ENCODE peak calls at places on chromosomes 11 and 22, in four cellular contexts. L is body of pancreas, B is fibroblast of pulmonary artery, F is GM23338. H is an unnamed sample.
A peak's percentile ranks its signal among the peaks of the same experiment; 100 is the strongest.

GRCh38 chr11:2318123-2318522 is 16.3 kb downstream of the TSPAN32 start:
- DNase-seq in B (no peak), F (no peak), L (no peak), H (no peak)

GRCh38 chr22:30304495-30305244 is 15.4 kb upstream of the CASTOR1 start:
- DNase-seq in F (no peak), L (no peak), B (no peak), H (no peak)

GRCh38 chr11:57458060-57458409 is 2.3 kb upstream of the RTN4RL2 start:
- DNase-seq in B (no peak), L (no peak), F (peak; percentile 81), H (peak; percentile 82)

GRCh38 chr22:44005524-44005923 is 18.6 kb upstream of the PARVB start:
- DNase-seq in B (no peak), F (no peak), L (no peak), H (no peak)

GRCh38 chr11:1401656-1402221 is 12.0 kb downstream of the BRSK2 start:
- DNase-seq in F (peak; percentile 87), B (peak; percentile 68), L (peak; percentile 81), H (peak; percentile 93)

GRCh38 chr11:2838676-2839075 is 46.9 kb downstream of the CDKN1C start:
- DNase-seq in F (no peak), B (no peak), L (no peak), H (no peak)

GRCh38 chr11:96964661-96965060 is 574.8 kb downstream of the JRKL start:
- DNase-seq in F (no peak), B (peak; percentile 5), L (no peak), H (peak; percentile 38)

GRCh38 chr11:45336136-45336535 is 50.0 kb upstream of the SYT13 start:
- DNase-seq in L (no peak), F (no peak), B (no peak), H (peak; percentile 17)

GRCh38 chr11:130189492-130190210 is 30.1 kb downstream of the ST14 start:
- DNase-seq in F (peak; percentile 64), B (no peak), L (no peak), H (no peak)

GRCh38 chr11:69253028-69253427 is 40.9 kb upstream of the MYEOV start:
- DNase-seq in B (peak; percentile 39), L (no peak), F (no peak), H (no peak)

GRCh38 chr11:47565340-47566165 is at the start of gene PTPMT1:
- DNase-seq in B (peak; percentile 69), F (peak; percentile 87), L (peak; percentile 72), H (peak; percentile 90)

GRCh38 chr11:111935331-111936044 is 1.7 kb upstream of the DIXDC1 start:
- DNase-seq in F (no peak), L (no peak), B (peak; percentile 57), H (peak; percentile 36)

GRCh38 chr22:24028533-24028932 is 17.4 kb downstream of the CABIN1 start:
- DNase-seq in B (no peak), L (no peak), F (no peak), H (peak; percentile 10)

GRCh38 chr11:107508201-107508857 is 50.7 kb upstream of the CWF19L2 start:
- DNase-seq in L (no peak), B (no peak), F (no peak), H (no peak)

GRCh38 chr11:810040-810567 is 337 bp downstream of the RPLP2 start:
- DNase-seq in F (no peak), B (no peak), L (no peak), H (no peak)

GRCh38 chr11:130431806-130432205 is 3.4 kb upstream of the ADAMTS8 start:
- DNase-seq in B (peak; percentile 33), L (no peak), F (no peak), H (no peak)

GRCh38 chr11:74004694-74005615 is 3.9 kb downstream of the UCP3 start:
- DNase-seq in F (no peak), L (no peak), B (no peak), H (peak; percentile 56)

GRCh38 chr22:43235445-43236400 is 48.8 kb upstream of the TTLL12 start:
- DNase-seq in L (no peak), B (no peak), F (no peak), H (no peak)

GRCh38 chr22:49664371-49664881 is 163.2 kb downstream of the BRD1 start:
- DNase-seq in B (no peak), L (peak; percentile 5), F (no peak), H (peak; percentile 30)

GRCh38 chr22:32803020-32803758 is 1.7 kb downstream of the TIMP3 start:
- DNase-seq in F (no peak), L (no peak), B (no peak), H (peak; percentile 67)

GRCh38 chr11:64841592-64842365 is 2.7 kb downstream of the CDC42BPG start:
- DNase-seq in B (no peak), L (no peak), F (peak; percentile 47), H (no peak)

GRCh38 chr22:37290737-37291136 is 8.4 kb downstream of the CYTH4 start:
- DNase-seq in L (no peak), F (no peak), B (peak; percentile 50), H (no peak)

GRCh38 chr11:61833478-61833877 is 5.4 kb downstream of the FADS2 start:
- DNase-seq in L (no peak), B (no peak), F (no peak), H (no peak)

GRCh38 chr11:124758355-124759267 is 3.5 kb downstream of the ESAM start:
- DNase-seq in B (peak; percentile 64), F (peak; percentile 98), L (peak; percentile 78), H (peak; percentile 96)

GRCh38 chr11:43697679-43698078 is 17.1 kb downstream of the HSD17B12 start:
- DNase-seq in L (no peak), F (no peak), B (peak; percentile 26), H (no peak)

GRCh38 chr22:50544078-50544745 is 1.5 kb upstream of the KLHDC7B start:
- DNase-seq in L (peak; percentile 69), F (peak; percentile 93), B (peak; percentile 65), H (peak; percentile 95)

GRCh38 chr22:49398115-49398514 is 429.6 kb downstream of the BRD1 start:
- DNase-seq in B (no peak), L (no peak), F (no peak), H (peak; percentile 41)

GRCh38 chr11:35276396-35276795 is 137.4 kb downstream of the CD44 start:
- DNase-seq in F (no peak), L (peak; percentile 51), B (no peak), H (peak; percentile 51)
- TF ChIP-seq CTCF in F (no peak), L (no peak), B (no peak), H (no peak)

GRCh38 chr22:20282901-20283673 is 15.0 kb upstream of the RTN4R start:
- DNase-seq in B (no peak), L (no peak), F (no peak), H (no peak)
- TF ChIP-seq CTCF in B (no peak), L (no peak), F (no peak), H (no peak)

DNA sequence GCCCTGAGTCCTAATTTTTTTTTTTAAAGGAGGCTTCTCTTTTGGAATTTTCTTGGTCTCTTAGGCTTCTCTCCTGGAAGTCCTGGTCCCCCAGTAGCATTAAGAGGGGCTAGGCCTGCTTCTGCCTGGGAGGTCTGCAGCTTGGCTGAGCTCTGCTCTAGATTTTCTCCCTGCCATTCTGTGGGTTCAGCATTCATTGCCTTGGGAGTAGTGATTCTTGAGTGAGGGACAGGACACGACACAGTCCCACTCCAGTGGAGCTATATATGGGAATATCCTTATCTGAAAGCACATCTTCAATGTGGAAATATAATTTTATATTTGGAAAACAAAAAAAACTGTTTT is 3.7 kb downstream of the IGSF22 start:
- DNase-seq in L (no peak), F (no peak), B (no peak), H (no peak)
- TF ChIP-seq CTCF in L (no peak), F (no peak), B (no peak), H (no peak)

GRCh38 chr11:27330633-27331270 is 32.3 kb downstream of the CCDC34 start:
- DNase-seq in F (no peak), L (no peak), B (no peak), H (no peak)
- TF ChIP-seq CTCF in F (no peak), L (no peak), B (no peak), H (no peak)

GRCh38 chr11:32448232-32448631 is 12.9 kb upstream of the WT1 start:
- DNase-seq in L (no peak), F (peak; percentile 79), B (peak; percentile 69), H (peak; percentile 72)
- TF ChIP-seq CTCF in L (no peak), F (peak; percentile 65), B (peak; percentile 64), H (peak; percentile 75)

GRCh38 chr22:19434829-19435580 is 2.7 kb downstream of the MRPL40 start:
- DNase-seq in L (no peak), B (no peak), F (no peak), H (no peak)

GRCh38 chr22:19431641-19432091 is at the start of gene HIRA:
- DNase-seq in F (peak; percentile 84), B (peak; percentile 76), L (peak; percentile 83), H (peak; percentile 93)

GRCh38 chr22:19429950-19430889 is 1.3 kb downstream of the HIRA start:
- DNase-seq in F (peak; percentile 28), B (peak; percentile 71), L (peak; percentile 24), H (peak; percentile 70)

GRCh38 chr22:19430890-19431541 is 517 bp downstream of the HIRA start:
- DNase-seq in B (peak; percentile 30), F (peak; percentile 66), L (peak; percentile 57), H (peak; percentile 77)

DNA sequence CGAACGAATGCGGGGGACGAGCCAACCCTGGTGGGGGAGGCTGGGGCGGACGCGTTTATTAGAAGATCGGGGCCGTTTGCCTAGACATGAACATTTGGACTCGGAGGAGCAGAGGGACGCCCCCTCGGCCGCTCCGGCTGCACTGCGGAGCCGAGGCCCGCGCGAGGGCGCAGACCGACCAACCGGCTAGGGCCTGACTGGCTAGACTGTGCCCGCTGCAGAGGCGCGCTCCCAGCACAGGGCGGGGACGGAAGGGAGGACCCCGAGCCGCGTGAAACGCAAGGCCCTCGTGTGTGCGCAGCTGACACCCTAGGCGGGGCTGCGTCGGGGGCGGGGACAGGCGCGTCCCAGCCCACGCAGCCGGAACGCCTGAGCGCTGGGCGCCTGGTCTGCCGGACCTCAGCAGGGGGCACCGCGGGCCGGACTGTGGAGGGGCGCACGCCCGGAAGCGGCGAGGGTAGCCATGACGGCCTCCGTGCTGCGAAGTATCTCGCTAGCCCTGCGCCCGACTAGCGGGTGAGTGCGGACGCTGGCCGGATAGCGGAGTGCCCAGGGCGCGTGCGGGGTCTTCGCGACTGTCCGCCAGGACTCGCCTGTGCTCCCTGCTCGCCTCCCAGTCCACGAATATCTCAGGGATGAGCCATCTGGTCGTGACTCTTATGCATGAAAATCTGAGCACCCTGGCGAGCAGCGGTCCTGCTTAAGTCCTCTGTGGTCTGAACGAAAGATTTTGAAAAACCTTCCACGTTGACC is at the start of gene MRPL40:
- DNase-seq in B (peak; percentile 96), L (peak; percentile 93), F (peak; percentile 89), H (peak; percentile 93)
- TF ChIP-seq CTCF in B (no peak), L (no peak), F (no peak), H (no peak)

DNA sequence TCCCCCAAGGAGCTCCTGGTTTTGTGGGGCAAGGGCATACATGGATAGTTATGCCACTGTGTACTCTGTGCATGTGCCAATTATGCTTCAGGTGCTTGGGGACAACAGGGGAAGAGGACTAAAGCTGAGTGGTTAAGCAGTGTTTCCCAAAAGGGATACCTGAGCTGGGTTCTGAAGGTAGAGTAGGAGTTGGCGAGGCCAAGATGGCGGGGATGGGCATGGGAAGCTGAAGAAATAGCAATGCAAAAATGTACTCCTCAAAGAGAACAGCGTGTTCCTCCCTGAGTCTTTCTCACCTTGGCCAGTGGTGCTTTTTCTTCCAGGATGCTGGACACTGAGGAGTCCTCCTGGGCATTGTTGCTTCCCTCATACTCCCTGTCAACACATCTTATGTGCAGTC is 90.0 kb upstream of the LARGE1 start:
- DNase-seq in L (no peak), F (no peak), B (no peak), H (no peak)
- TF ChIP-seq CTCF in L (no peak), F (no peak), B (no peak), H (no peak)

H was measured in endodermal cell.